ENCODE peak calls at places on chromosomes 5 and 9, in four cellular contexts. One of them, this sample, is unnamed.

GRCh38 chr9:89328064-89328463 is 9.8 kb downstream of the SECISBP2 start:
- DNase-seq in tibial nerve: no peak
- DNase-seq in ovary: no peak
- DNase-seq in lung: no peak
- DNase-seq in this sample: no peak

GRCh38 chr5:157549283-157549629 is 26.3 kb downstream of the ADAM19 start:
- DNase-seq in lung: no peak
- DNase-seq in tibial nerve: no peak
- DNase-seq in ovary: no peak
- DNase-seq in this sample: no peak

GRCh38 chr9:37992924-37993349 is 76.1 kb downstream of the SHB start:
- DNase-seq in lung: no peak
- DNase-seq in ovary: no peak
- DNase-seq in tibial nerve: peak; percentile 41
- DNase-seq in this sample: no peak

GRCh38 chr5:167644619-167645018 is 646.8 kb upstream of the WWC1 start:
- DNase-seq in lung: no peak
- DNase-seq in tibial nerve: no peak
- DNase-seq in ovary: no peak
- DNase-seq in this sample: no peak

GRCh38 chr9:34047864-34048729 is 590 bp downstream of the UBAP2 start:
- DNase-seq in tibial nerve: no peak
- DNase-seq in ovary: peak; percentile 45
- DNase-seq in lung: peak; percentile 59
- DNase-seq in this sample: no peak

GRCh38 chr9:1125741-1126140 is 75.6 kb downstream of the DMRT2 start:
- DNase-seq in lung: no peak
- DNase-seq in tibial nerve: no peak
- DNase-seq in ovary: no peak
- DNase-seq in this sample: no peak

GRCh38 chr5:60541980-60542379 is 158.0 kb downstream of the DEPDC1B start:
- DNase-seq in lung: no peak
- DNase-seq in ovary: no peak
- DNase-seq in tibial nerve: peak; percentile 62
- DNase-seq in this sample: no peak

GRCh38 chr5:66789434-66789833 is 193.2 kb downstream of the MAST4 start:
- DNase-seq in lung: no peak
- DNase-seq in ovary: no peak
- DNase-seq in tibial nerve: no peak
- DNase-seq in this sample: no peak

GRCh38 chr5:176490291-176490690 is 42.1 kb downstream of the FAF2 start:
- DNase-seq in ovary: no peak
- DNase-seq in lung: no peak
- DNase-seq in tibial nerve: no peak
- DNase-seq in this sample: no peak

GRCh38 chr5:5306696-5307095 is 115.8 kb upstream of the ICE1 start:
- DNase-seq in ovary: no peak
- DNase-seq in lung: no peak
- DNase-seq in tibial nerve: no peak
- DNase-seq in this sample: no peak

GRCh38 chr5:181042722-181043121 is 2.7 kb downstream of the BTNL9 start:
- DNase-seq in lung: peak; percentile 22
- DNase-seq in tibial nerve: no peak
- DNase-seq in ovary: no peak
- DNase-seq in this sample: no peak

GRCh38 chr9:125747053-125747764 is at the start of gene PBX3:
- DNase-seq in lung: peak; percentile 47
- DNase-seq in tibial nerve: no peak
- DNase-seq in ovary: peak; percentile 68
- DNase-seq in this sample: peak; percentile 86

GRCh38 chr9:30197954-30198353 is 2186.5 kb upstream of the ACO1 start:
- DNase-seq in ovary: no peak
- DNase-seq in tibial nerve: no peak
- DNase-seq in lung: no peak
- DNase-seq in this sample: no peak

GRCh38 chr9:33225319-33226152 is 14.4 kb upstream of the SPINK4 start:
- DNase-seq in tibial nerve: peak; percentile 80
- DNase-seq in lung: peak; percentile 61
- DNase-seq in ovary: peak; percentile 81
- DNase-seq in this sample: no peak

GRCh38 chr5:10355071-10355889 is 1.8 kb downstream of the MARCHF6 start:
- DNase-seq in lung: no peak
- DNase-seq in tibial nerve: no peak
- DNase-seq in ovary: no peak
- DNase-seq in this sample: no peak

GRCh38 chr9:6686396-6686795 is 40.9 kb upstream of the GLDC start:
- DNase-seq in lung: no peak
- DNase-seq in tibial nerve: no peak
- DNase-seq in ovary: no peak
- DNase-seq in this sample: no peak

GRCh38 chr9:126631254-126631653 is 17.5 kb downstream of the LMX1B start:
- DNase-seq in lung: no peak
- DNase-seq in ovary: no peak
- DNase-seq in tibial nerve: no peak
- DNase-seq in this sample: peak; percentile 15

GRCh38 chr5:464843-465590 is 22.0 kb downstream of the EXOC3 start:
- DNase-seq in lung: no peak
- DNase-seq in tibial nerve: no peak
- DNase-seq in ovary: no peak
- DNase-seq in this sample: peak; percentile 60

GRCh38 chr9:2299156-2299842 is 284.2 kb downstream of the SMARCA2 start:
- DNase-seq in ovary: no peak
- DNase-seq in lung: peak; percentile 67
- DNase-seq in tibial nerve: no peak
- DNase-seq in this sample: no peak

GRCh38 chr5:33299621-33300208 is 141.1 kb upstream of the TARS1 start:
- DNase-seq in lung: no peak
- DNase-seq in ovary: no peak
- DNase-seq in tibial nerve: no peak
- DNase-seq in this sample: no peak

GRCh38 chr9:28032178-28032532 is 458.9 kb upstream of the C9orf72 start:
- DNase-seq in ovary: no peak
- DNase-seq in lung: no peak
- DNase-seq in tibial nerve: no peak
- DNase-seq in this sample: no peak

GRCh38 chr5:73497537-73498056 is 645 bp upstream of the BTF3 start:
- DNase-seq in ovary: no peak
- DNase-seq in tibial nerve: no peak
- DNase-seq in lung: no peak
- DNase-seq in this sample: no peak

GRCh38 chr9:136945333-136946227 is 537 bp downstream of the C8G start:
- DNase-seq in tibial nerve: no peak
- DNase-seq in lung: no peak
- DNase-seq in ovary: no peak
- DNase-seq in this sample: peak; percentile 76

GRCh38 chr9:71925834-71926233 is 14.4 kb downstream of the C9orf85 start:
- DNase-seq in lung: no peak
- DNase-seq in ovary: no peak
- DNase-seq in tibial nerve: no peak
- DNase-seq in this sample: no peak

GRCh38 chr9:69548676-69549075 is 123.5 kb downstream of the APBA1 start:
- DNase-seq in ovary: no peak
- DNase-seq in lung: no peak
- DNase-seq in tibial nerve: no peak
- DNase-seq in this sample: no peak

GRCh38 chr5:145887976-145888574 is 15.3 kb upstream of the GRXCR2 start:
- DNase-seq in tibial nerve: peak; percentile 12
- DNase-seq in lung: peak; percentile 34
- DNase-seq in ovary: no peak
- DNase-seq in this sample: peak; percentile 12

GRCh38 chr5:94385767-94386166 is 232.6 kb downstream of the KIAA0825 start:
- DNase-seq in ovary: no peak
- DNase-seq in lung: no peak
- DNase-seq in tibial nerve: no peak
- DNase-seq in this sample: no peak

DNA sequence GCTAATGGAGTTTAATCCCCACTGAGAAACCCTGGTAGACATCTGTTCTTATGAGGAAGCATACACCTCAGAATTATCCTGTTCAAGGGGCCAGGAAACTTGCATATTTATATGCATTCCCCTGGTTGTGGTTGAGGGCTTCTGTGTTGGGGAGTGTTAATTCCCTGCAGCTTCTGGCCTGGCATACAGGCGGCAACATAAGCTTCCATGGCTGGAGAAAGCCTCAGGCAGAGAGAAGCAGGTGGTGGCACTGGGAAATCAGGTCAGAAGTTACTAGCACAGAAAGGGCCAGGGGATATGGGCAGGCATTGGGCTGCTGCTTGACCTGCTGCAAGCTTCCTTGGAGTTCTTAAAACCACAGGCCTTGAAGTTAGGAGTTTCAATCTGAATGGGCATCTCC is 166.1 kb upstream of the SEMA6A start:
- DNase-seq in tibial nerve: no peak
- DNase-seq in lung: no peak
- DNase-seq in ovary: no peak
- DNase-seq in this sample: no peak
- H3K27ac ChIP-seq in tibial nerve: no peak overlapping the region
- H3K27ac ChIP-seq in lung: no peak overlapping the region
- H3K27ac ChIP-seq in ovary: no peak overlapping the region
- H3K27ac ChIP-seq in this sample: no peak overlapping the region

DNA sequence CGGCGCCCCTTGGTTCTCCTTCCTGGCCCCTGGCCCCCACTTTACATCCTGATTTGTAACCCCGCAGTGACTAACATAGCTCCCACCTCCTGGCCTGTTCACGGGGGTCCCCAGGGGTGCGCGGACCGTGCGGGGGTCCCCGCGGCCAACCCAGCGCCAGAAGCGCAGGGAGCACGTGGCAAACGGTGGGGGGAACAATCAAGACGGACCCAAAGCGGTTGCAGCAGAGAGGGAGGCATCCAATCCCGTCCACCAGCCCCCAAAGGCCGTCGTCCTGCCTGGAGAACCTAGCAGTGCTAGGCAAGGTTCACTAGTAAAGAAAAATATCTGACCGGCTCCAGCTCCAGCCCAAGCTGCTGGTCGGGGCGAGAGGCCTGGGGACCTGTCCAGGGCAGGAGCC is 201.5 kb downstream of the AUH start:
- DNase-seq in tibial nerve: no peak
- DNase-seq in ovary: no peak
- DNase-seq in lung: no peak
- DNase-seq in this sample: no peak
- H3K4me3 ChIP-seq in tibial nerve: peak overlapping the region; percentile 20
- H3K4me3 ChIP-seq in ovary: no peak overlapping the region
- H3K4me3 ChIP-seq in lung: no peak overlapping the region
- H3K4me3 ChIP-seq in this sample: no peak overlapping the region

DNA sequence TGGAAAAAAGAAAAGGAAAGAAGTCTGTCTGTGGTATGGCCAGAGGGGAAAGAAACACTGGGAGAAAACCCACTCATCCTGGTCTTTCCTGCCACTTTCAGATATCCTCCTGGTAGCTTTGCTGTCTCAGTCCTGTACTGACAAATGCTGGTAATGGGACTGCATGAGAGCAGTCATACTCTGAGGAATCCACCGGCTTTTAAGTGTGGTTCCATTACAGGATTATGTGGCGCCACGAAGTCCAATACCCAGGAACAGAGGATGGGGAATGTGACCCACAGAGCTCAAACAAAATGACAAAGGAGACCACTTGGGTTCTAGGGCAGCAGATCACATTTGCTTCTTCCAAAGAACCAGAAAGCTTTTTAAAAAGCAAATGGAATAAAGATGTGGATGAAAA is 26.3 kb upstream of the FBP1 start:
- DNase-seq in lung: no peak
- DNase-seq in tibial nerve: no peak
- DNase-seq in ovary: no peak
- DNase-seq in this sample: no peak
- H3K27ac ChIP-seq in lung: no peak overlapping the region
- H3K27ac ChIP-seq in tibial nerve: no peak overlapping the region
- H3K27ac ChIP-seq in ovary: no peak overlapping the region
- H3K27ac ChIP-seq in this sample: no peak overlapping the region

GRCh38 chr5:14443665-14444064 is 137.9 kb upstream of the OTULINL start:
- DNase-seq in ovary: no peak
- DNase-seq in lung: no peak
- DNase-seq in tibial nerve: no peak
- DNase-seq in this sample: no peak

GRCh38 chr5:14444988-14445387 is 136.6 kb upstream of the OTULINL start:
- DNase-seq in ovary: no peak
- DNase-seq in lung: no peak
- DNase-seq in tibial nerve: no peak
- DNase-seq in this sample: no peak

GRCh38 chr5:14444161-14444560 is 137.4 kb upstream of the OTULINL start:
- DNase-seq in lung: no peak
- DNase-seq in ovary: no peak
- DNase-seq in tibial nerve: no peak
- DNase-seq in this sample: no peak

GRCh38 chr5:14447958-14448881 is 133.4 kb upstream of the OTULINL start:
- DNase-seq in lung: no peak
- DNase-seq in ovary: peak; percentile 53
- DNase-seq in tibial nerve: no peak
- DNase-seq in this sample: peak; percentile 71

DNA sequence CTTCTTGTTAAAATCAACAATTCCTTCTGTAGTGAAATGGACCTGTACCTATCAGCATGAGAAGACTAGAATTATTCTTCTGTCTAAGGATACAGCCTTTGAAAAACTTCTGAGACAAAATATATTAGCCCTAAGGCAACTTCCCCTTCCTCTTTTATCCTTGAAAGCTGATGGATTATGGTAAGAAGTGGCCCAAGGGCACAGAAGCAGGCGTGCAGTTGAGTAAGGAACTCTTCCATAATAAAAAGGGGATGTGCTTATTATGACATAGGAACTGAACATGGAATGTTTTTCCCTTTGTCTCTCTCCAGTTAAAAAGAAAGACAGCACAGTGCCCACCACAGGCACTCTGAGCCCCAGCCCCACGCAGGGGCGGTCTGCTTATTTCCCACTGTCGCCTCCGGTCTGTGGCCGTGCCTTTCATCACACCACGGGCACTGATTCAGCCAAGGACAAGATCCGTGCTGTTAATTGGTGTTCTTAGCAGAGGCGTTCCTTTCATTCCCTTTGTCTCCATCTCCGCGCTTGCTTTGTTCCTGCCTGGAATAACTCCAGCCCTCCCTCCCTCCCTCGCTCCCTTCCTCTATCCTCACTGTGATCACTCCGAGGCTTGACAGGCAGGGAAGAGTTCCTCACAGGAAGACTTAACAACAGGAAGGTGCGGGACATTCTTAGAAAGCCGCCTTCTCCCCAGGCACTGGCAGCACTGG is 135.9 kb upstream of the OTULINL start:
- DNase-seq in ovary: peak; percentile 44
- DNase-seq in tibial nerve: peak; percentile 53
- DNase-seq in lung: no peak
- DNase-seq in this sample: no peak
- H3K4me3 ChIP-seq in ovary: no peak overlapping the region
- H3K4me3 ChIP-seq in tibial nerve: no peak overlapping the region
- H3K4me3 ChIP-seq in lung: no peak overlapping the region
- H3K4me3 ChIP-seq in this sample: no peak overlapping the region

GRCh38 chr9:122228906-122229837 is at the start of gene LHX6:
- DNase-seq in tibial nerve: no peak
- DNase-seq in lung: no peak
- DNase-seq in ovary: no peak
- DNase-seq in this sample: peak; percentile 70
- H3K27ac ChIP-seq in tibial nerve: no peak within 1 kb of the TSS
- H3K27ac ChIP-seq in lung: no peak within 1 kb of the TSS
- H3K27ac ChIP-seq in ovary: no peak within 1 kb of the TSS
- H3K27ac ChIP-seq in this sample: no peak within 1 kb of the TSS

This sample was measured in right cardiac atrium.